ENCODE peak calls at places on chromosomes 4 and X, in nine cellular contexts. One of them, this sample, is unnamed.

GRCh38 chr4:86005998-86006397 is 353.9 kb downstream of the MAPK10 start:
- DNase-seq in NAMALWA: no peak
- DNase-seq in ACHN: no peak
- DNase-seq in T-cell: no peak
- DNase-seq in MV-4-11: no peak
- DNase-seq in neuronal stem cell: no peak
- DNase-seq in NB4: no peak
- DNase-seq in glomerular endothelial cell: no peak
- DNase-seq in activated CD4-positive, alpha-beta T cell treated with anti-CD3 and anti-CD28 coated beads for 1 hour: no peak
- DNase-seq in this sample: no peak

GRCh38 chr4:183504064-183504929 is 561 bp upstream of the ING2 start:
- DNase-seq in NAMALWA: peak
- DNase-seq in ACHN: peak
- DNase-seq in T-cell: peak
- DNase-seq in MV-4-11: peak
- DNase-seq in neuronal stem cell: peak
- DNase-seq in NB4: peak
- DNase-seq in glomerular endothelial cell: no peak
- DNase-seq in activated CD4-positive, alpha-beta T cell treated with anti-CD3 and anti-CD28 coated beads for 1 hour: peak
- DNase-seq in this sample: peak

GRCh38 chr4:80201326-80202151 is 4.2 kb downstream of the PRDM8 start:
- DNase-seq in NAMALWA: no peak
- DNase-seq in ACHN: no peak
- DNase-seq in T-cell: peak
- DNase-seq in MV-4-11: peak
- DNase-seq in neuronal stem cell: no peak
- DNase-seq in NB4: peak
- DNase-seq in glomerular endothelial cell: no peak
- DNase-seq in activated CD4-positive, alpha-beta T cell treated with anti-CD3 and anti-CD28 coated beads for 1 hour: peak
- DNase-seq in this sample: peak

GRCh38 chr4:102501635-102502382 is 650 bp downstream of the NFKB1 start:
- DNase-seq in NAMALWA: peak
- DNase-seq in ACHN: peak
- DNase-seq in T-cell: peak
- DNase-seq in MV-4-11: peak
- DNase-seq in neuronal stem cell: peak
- DNase-seq in NB4: peak
- DNase-seq in glomerular endothelial cell: peak
- DNase-seq in activated CD4-positive, alpha-beta T cell treated with anti-CD3 and anti-CD28 coated beads for 1 hour: peak
- DNase-seq in this sample: peak

GRCh38 chr4:104763554-104764210 is 269.0 kb upstream of the CXXC4 start:
- DNase-seq in NAMALWA: no peak
- DNase-seq in ACHN: no peak
- DNase-seq in T-cell: no peak
- DNase-seq in MV-4-11: no peak
- DNase-seq in neuronal stem cell: no peak
- DNase-seq in NB4: no peak
- DNase-seq in glomerular endothelial cell: no peak
- DNase-seq in activated CD4-positive, alpha-beta T cell treated with anti-CD3 and anti-CD28 coated beads for 1 hour: no peak
- DNase-seq in this sample: no peak

GRCh38 chrX:23048806-23049573 is 49.2 kb downstream of the DDX53 start:
- DNase-seq in NAMALWA: no peak
- DNase-seq in ACHN: no peak
- DNase-seq in T-cell: no peak
- DNase-seq in MV-4-11: peak
- DNase-seq in neuronal stem cell: no peak
- DNase-seq in NB4: no peak
- DNase-seq in glomerular endothelial cell: no peak
- DNase-seq in activated CD4-positive, alpha-beta T cell treated with anti-CD3 and anti-CD28 coated beads for 1 hour: no peak
- DNase-seq in this sample: no peak

GRCh38 chrX:134172588-134173259 is 64.3 kb upstream of the CCDC160 start:
- DNase-seq in NAMALWA: peak
- DNase-seq in ACHN: no peak
- DNase-seq in T-cell: no peak
- DNase-seq in MV-4-11: no peak
- DNase-seq in neuronal stem cell: no peak
- DNase-seq in NB4: no peak
- DNase-seq in glomerular endothelial cell: no peak
- DNase-seq in activated CD4-positive, alpha-beta T cell treated with anti-CD3 and anti-CD28 coated beads for 1 hour: peak
- DNase-seq in this sample: peak

GRCh38 chr4:13918110-13918509 is 290.6 kb upstream of the BOD1L1 start:
- DNase-seq in NAMALWA: no peak
- DNase-seq in ACHN: peak
- DNase-seq in T-cell: no peak
- DNase-seq in MV-4-11: no peak
- DNase-seq in neuronal stem cell: no peak
- DNase-seq in NB4: no peak
- DNase-seq in glomerular endothelial cell: no peak
- DNase-seq in activated CD4-positive, alpha-beta T cell treated with anti-CD3 and anti-CD28 coated beads for 1 hour: no peak
- DNase-seq in this sample: no peak

GRCh38 chr4:28948501-28948900 is 1771.7 kb upstream of the PCDH7 start:
- DNase-seq in NAMALWA: no peak
- DNase-seq in ACHN: no peak
- DNase-seq in T-cell: no peak
- DNase-seq in MV-4-11: no peak
- DNase-seq in neuronal stem cell: no peak
- DNase-seq in NB4: no peak
- DNase-seq in glomerular endothelial cell: no peak
- DNase-seq in activated CD4-positive, alpha-beta T cell treated with anti-CD3 and anti-CD28 coated beads for 1 hour: no peak
- DNase-seq in this sample: no peak

GRCh38 chr4:169922632-169923276 is 103.4 kb downstream of the MFAP3L start:
- DNase-seq in NAMALWA: no peak
- DNase-seq in ACHN: no peak
- DNase-seq in T-cell: no peak
- DNase-seq in MV-4-11: no peak
- DNase-seq in neuronal stem cell: no peak
- DNase-seq in NB4: no peak
- DNase-seq in glomerular endothelial cell: no peak
- DNase-seq in activated CD4-positive, alpha-beta T cell treated with anti-CD3 and anti-CD28 coated beads for 1 hour: no peak
- DNase-seq in this sample: peak

GRCh38 chr4:135777386-135777785 is 1575.8 kb upstream of the PABPC4L start:
- DNase-seq in NAMALWA: no peak
- DNase-seq in ACHN: no peak
- DNase-seq in T-cell: no peak
- DNase-seq in MV-4-11: no peak
- DNase-seq in neuronal stem cell: no peak
- DNase-seq in NB4: no peak
- DNase-seq in glomerular endothelial cell: no peak
- DNase-seq in activated CD4-positive, alpha-beta T cell treated with anti-CD3 and anti-CD28 coated beads for 1 hour: no peak
- DNase-seq in this sample: no peak

GRCh38 chr4:44916406-44916805 is 190.1 kb upstream of the GNPDA2 start:
- DNase-seq in NAMALWA: no peak
- DNase-seq in ACHN: peak
- DNase-seq in T-cell: no peak
- DNase-seq in MV-4-11: no peak
- DNase-seq in neuronal stem cell: no peak
- DNase-seq in NB4: peak
- DNase-seq in glomerular endothelial cell: no peak
- DNase-seq in activated CD4-positive, alpha-beta T cell treated with anti-CD3 and anti-CD28 coated beads for 1 hour: no peak
- DNase-seq in this sample: no peak

GRCh38 chrX:29315931-29316330 is 728.7 kb downstream of the IL1RAPL1 start:
- DNase-seq in NAMALWA: no peak
- DNase-seq in ACHN: no peak
- DNase-seq in T-cell: no peak
- DNase-seq in MV-4-11: no peak
- DNase-seq in neuronal stem cell: no peak
- DNase-seq in NB4: no peak
- DNase-seq in glomerular endothelial cell: no peak
- DNase-seq in activated CD4-positive, alpha-beta T cell treated with anti-CD3 and anti-CD28 coated beads for 1 hour: no peak
- DNase-seq in this sample: no peak

GRCh38 chr4:142818009-142818408 is 28.1 kb downstream of the INPP4B start:
- DNase-seq in NAMALWA: no peak
- DNase-seq in ACHN: no peak
- DNase-seq in T-cell: no peak
- DNase-seq in MV-4-11: no peak
- DNase-seq in neuronal stem cell: no peak
- DNase-seq in NB4: no peak
- DNase-seq in glomerular endothelial cell: no peak
- DNase-seq in activated CD4-positive, alpha-beta T cell treated with anti-CD3 and anti-CD28 coated beads for 1 hour: no peak
- DNase-seq in this sample: no peak

GRCh38 chr4:56656346-56656643 is 24.8 kb downstream of the HOPX start:
- DNase-seq in NAMALWA: no peak
- DNase-seq in ACHN: no peak
- DNase-seq in T-cell: peak
- DNase-seq in MV-4-11: no peak
- DNase-seq in neuronal stem cell: no peak
- DNase-seq in NB4: no peak
- DNase-seq in glomerular endothelial cell: no peak
- DNase-seq in activated CD4-positive, alpha-beta T cell treated with anti-CD3 and anti-CD28 coated beads for 1 hour: no peak
- DNase-seq in this sample: no peak

GRCh38 chr4:8286719-8287355 is 17.3 kb downstream of the HTRA3 start:
- DNase-seq in NAMALWA: no peak
- DNase-seq in ACHN: no peak
- DNase-seq in T-cell: no peak
- DNase-seq in MV-4-11: no peak
- DNase-seq in neuronal stem cell: no peak
- DNase-seq in NB4: no peak
- DNase-seq in glomerular endothelial cell: no peak
- DNase-seq in activated CD4-positive, alpha-beta T cell treated with anti-CD3 and anti-CD28 coated beads for 1 hour: no peak
- DNase-seq in this sample: no peak

GRCh38 chrX:136619889-136620505 is 28.0 kb upstream of the CD40LG start:
- DNase-seq in NAMALWA: no peak
- DNase-seq in ACHN: no peak
- DNase-seq in T-cell: no peak
- DNase-seq in MV-4-11: peak
- DNase-seq in neuronal stem cell: no peak
- DNase-seq in NB4: no peak
- DNase-seq in glomerular endothelial cell: no peak
- DNase-seq in activated CD4-positive, alpha-beta T cell treated with anti-CD3 and anti-CD28 coated beads for 1 hour: peak
- DNase-seq in this sample: no peak